ENCODE peak calls at places on chromosomes 7 and 10, in four cellular contexts. One of them, this sample, is unnamed.

GRCh38 chr7:84009051-84009450 is 185.5 kb downstream of the SEMA3A start:
- DNase-seq in activated gamma-delta T cell: no peak
- DNase-seq in right lobe of liver: no peak
- DNase-seq in activated T-cell treated with anti-CD3 and anti-CD28 coated beads, Interleukin-2, amount 50 U/mL, for 24 hours: no peak
- DNase-seq in this sample: no peak

GRCh38 chr7:85125160-85125559 is 61.7 kb downstream of the SEMA3D start:
- DNase-seq in activated gamma-delta T cell: no peak
- DNase-seq in activated T-cell treated with anti-CD3 and anti-CD28 coated beads, Interleukin-2, amount 50 U/mL, for 24 hours: no peak
- DNase-seq in right lobe of liver: no peak
- DNase-seq in this sample: no peak

GRCh38 chr10:7928511-7928910 is 110.2 kb downstream of the TAF3 start:
- DNase-seq in activated gamma-delta T cell: no peak
- DNase-seq in right lobe of liver: no peak
- DNase-seq in activated T-cell treated with anti-CD3 and anti-CD28 coated beads, Interleukin-2, amount 50 U/mL, for 24 hours: no peak
- DNase-seq in this sample: no peak

GRCh38 chr10:59216178-59216869 is 39.9 kb downstream of the PHYHIPL start:
- DNase-seq in activated T-cell treated with anti-CD3 and anti-CD28 coated beads, Interleukin-2, amount 50 U/mL, for 24 hours: no peak
- DNase-seq in right lobe of liver: no peak
- DNase-seq in activated gamma-delta T cell: no peak
- DNase-seq in this sample: no peak

GRCh38 chr7:30321089-30321991 is 36.9 kb downstream of the ZNRF2 start:
- DNase-seq in activated gamma-delta T cell: no peak
- DNase-seq in right lobe of liver: no peak
- DNase-seq in activated T-cell treated with anti-CD3 and anti-CD28 coated beads, Interleukin-2, amount 50 U/mL, for 24 hours: no peak
- DNase-seq in this sample: no peak

GRCh38 chr7:65475040-65475726 is 101.5 kb downstream of the ZNF92 start:
- DNase-seq in right lobe of liver: no peak
- DNase-seq in activated gamma-delta T cell: no peak
- DNase-seq in activated T-cell treated with anti-CD3 and anti-CD28 coated beads, Interleukin-2, amount 50 U/mL, for 24 hours: no peak
- DNase-seq in this sample: no peak

GRCh38 chr7:75977741-75978140 is 16.7 kb downstream of the TMEM120A start:
- DNase-seq in activated T-cell treated with anti-CD3 and anti-CD28 coated beads, Interleukin-2, amount 50 U/mL, for 24 hours: no peak
- DNase-seq in activated gamma-delta T cell: no peak
- DNase-seq in right lobe of liver: no peak
- DNase-seq in this sample: no peak

GRCh38 chr10:124983321-124983720 is 41.4 kb downstream of the ZRANB1 start:
- DNase-seq in right lobe of liver: no peak
- DNase-seq in activated gamma-delta T cell: no peak
- DNase-seq in activated T-cell treated with anti-CD3 and anti-CD28 coated beads, Interleukin-2, amount 50 U/mL, for 24 hours: no peak
- DNase-seq in this sample: no peak

GRCh38 chr7:116534790-116535189 is 10.0 kb downstream of the CAV1 start:
- DNase-seq in activated T-cell treated with anti-CD3 and anti-CD28 coated beads, Interleukin-2, amount 50 U/mL, for 24 hours: no peak
- DNase-seq in activated gamma-delta T cell: no peak
- DNase-seq in right lobe of liver: peak; percentile 67
- DNase-seq in this sample: no peak

GRCh38 chr7:79988642-79989041 is 146.0 kb upstream of the GNAI1 start:
- DNase-seq in right lobe of liver: no peak
- DNase-seq in activated gamma-delta T cell: no peak
- DNase-seq in activated T-cell treated with anti-CD3 and anti-CD28 coated beads, Interleukin-2, amount 50 U/mL, for 24 hours: no peak
- DNase-seq in this sample: no peak

GRCh38 chr10:80535671-80536360 is 1.9 kb upstream of the SH2D4B start:
- DNase-seq in activated T-cell treated with anti-CD3 and anti-CD28 coated beads, Interleukin-2, amount 50 U/mL, for 24 hours: peak; percentile 87
- DNase-seq in activated gamma-delta T cell: peak; percentile 52
- DNase-seq in right lobe of liver: peak; percentile 90
- DNase-seq in this sample: peak; percentile 37

GRCh38 chr10:131818510-131819234 is 82.1 kb upstream of the PPP2R2D start:
- DNase-seq in activated gamma-delta T cell: no peak
- DNase-seq in right lobe of liver: no peak
- DNase-seq in activated T-cell treated with anti-CD3 and anti-CD28 coated beads, Interleukin-2, amount 50 U/mL, for 24 hours: no peak
- DNase-seq in this sample: no peak

GRCh38 chr7:90825779-90826178 is 229.7 kb downstream of the CDK14 start:
- DNase-seq in activated gamma-delta T cell: no peak
- DNase-seq in right lobe of liver: no peak
- DNase-seq in activated T-cell treated with anti-CD3 and anti-CD28 coated beads, Interleukin-2, amount 50 U/mL, for 24 hours: no peak
- DNase-seq in this sample: no peak

GRCh38 chr10:22436893-22437619 is 91.8 kb downstream of the SPAG6 start:
- DNase-seq in right lobe of liver: peak; percentile 82
- DNase-seq in activated gamma-delta T cell: peak; percentile 77
- DNase-seq in activated T-cell treated with anti-CD3 and anti-CD28 coated beads, Interleukin-2, amount 50 U/mL, for 24 hours: peak; percentile 91
- DNase-seq in this sample: peak; percentile 52

GRCh38 chr7:2878306-2878705 is 34.2 kb upstream of the GNA12 start:
- DNase-seq in activated T-cell treated with anti-CD3 and anti-CD28 coated beads, Interleukin-2, amount 50 U/mL, for 24 hours: no peak
- DNase-seq in right lobe of liver: no peak
- DNase-seq in activated gamma-delta T cell: no peak
- DNase-seq in this sample: no peak

GRCh38 chr7:144118341-144118740 is 4.6 kb upstream of the OR2A14 start:
- DNase-seq in right lobe of liver: no peak
- DNase-seq in activated T-cell treated with anti-CD3 and anti-CD28 coated beads, Interleukin-2, amount 50 U/mL, for 24 hours: no peak
- DNase-seq in activated gamma-delta T cell: no peak
- DNase-seq in this sample: no peak

GRCh38 chr7:55111007-55111406 is 92.2 kb downstream of the EGFR start:
- DNase-seq in right lobe of liver: no peak
- DNase-seq in activated T-cell treated with anti-CD3 and anti-CD28 coated beads, Interleukin-2, amount 50 U/mL, for 24 hours: no peak
- DNase-seq in activated gamma-delta T cell: no peak
- DNase-seq in this sample: no peak